ENCODE peak calls at places on chromosomes 11 and 22, in nine cellular contexts. M is HEK293T; D is activated CD4-positive, alpha-beta T cell treated with anti-CD3 and anti-CD28 coated beads, Interleukin-2, amount 10 ng/mL, durations not matched to agents 7 days and 5 days; K is B cell; H is ELR; P is epithelial cell of esophagus; Y is SK-N-SH; T is stimulated activated CD4-positive, alpha-beta T cell treated with anti-CD3 and anti-CD28 coated beads, Interleukin-15, amount 100 ng/mL, for 24 hours; O is KG1. Z is an unnamed sample.

GRCh38 chr11:11856638-11857037 is 14.9 kb downstream of the USP47 start:
- DNase-seq in M (no peak), O (no peak), D (peak; percentile 61), P (no peak), H (peak; percentile 42), K (no peak), T (no peak), Y (no peak), Z (no peak)

GRCh38 chr11:10044618-10045017 is 249.4 kb downstream of the SBF2 start:
- DNase-seq in K (no peak), D (no peak), H (peak; percentile 18), P (peak; percentile 40), M (no peak), T (no peak), Y (no peak), O (no peak), Z (peak; percentile 14)

GRCh38 chr11:502288-503178 is 4.5 kb downstream of the RNH1 start:
- DNase-seq in H (no peak), Y (peak; percentile 28), K (no peak), T (no peak), D (no peak), P (no peak), O (no peak), M (no peak), Z (no peak)

GRCh38 chr22:35861451-35861850 is 143.8 kb downstream of the APOL5 start:
- DNase-seq in T (no peak), Y (no peak), M (no peak), K (no peak), P (no peak), O (no peak), H (no peak), D (no peak), Z (no peak)

GRCh38 chr22:46801331-46801811 is 38.9 kb downstream of the TBC1D22A start:
- DNase-seq in D (no peak), Y (no peak), P (no peak), M (no peak), K (no peak), O (no peak), H (no peak), T (no peak), Z (no peak)

GRCh38 chr22:50186789-50187523 is 1.2 kb downstream of the TRABD start:
- DNase-seq in D (no peak), O (no peak), T (no peak), Y (no peak), M (no peak), H (peak; percentile 50), P (peak; percentile 32), K (peak; percentile 62), Z (peak; percentile 18)

GRCh38 chr11:130434521-130435223 is 6.3 kb upstream of the ADAMTS8 start:
- DNase-seq in D (peak; percentile 75), M (peak; percentile 69), T (peak; percentile 77), O (peak; percentile 94), P (peak; percentile 84), K (peak; percentile 81), Y (peak; percentile 78), H (peak; percentile 81), Z (peak; percentile 74)

GRCh38 chr11:10412266-10412665 is 42.8 kb upstream of the AMPD3 start:
- DNase-seq in D (no peak), Y (no peak), T (no peak), O (no peak), M (no peak), H (no peak), P (peak; percentile 41), K (no peak), Z (no peak)

GRCh38 chr11:78532991-78533861 is 41.4 kb downstream of the NARS2 start:
- DNase-seq in P (no peak), Y (no peak), D (no peak), T (no peak), M (no peak), K (peak; percentile 48), O (peak; percentile 25), H (no peak), Z (no peak)

GRCh38 chr22:35734517-35734827 is 16.8 kb downstream of the APOL5 start:
- DNase-seq in O (no peak), Y (no peak), P (no peak), T (no peak), D (no peak), K (no peak), M (no peak), H (no peak), Z (no peak)

GRCh38 chr22:35150163-35151107 is 84.5 kb downstream of the ISX start:
- DNase-seq in H (peak; percentile 43), O (peak; percentile 22), P (peak; percentile 19), M (peak; percentile 77), Y (peak; percentile 61), K (peak; percentile 67), D (peak; percentile 67), T (peak; percentile 76), Z (peak; percentile 49)

GRCh38 chr11:110113507-110113906 is 20.3 kb downstream of the ZC3H12C start:
- DNase-seq in Y (no peak), O (no peak), K (no peak), H (no peak), D (no peak), P (no peak), M (no peak), T (no peak), Z (no peak)

Z was measured in foreskin fibroblast.